ENCODE peak calls at places on chromosomes 3 and 15, in four cellular contexts. One of them, this sample, is unnamed.
A peak's percentile ranks its signal among the peaks of the same experiment; 100 is the strongest.

GRCh38 chr3:193552911-193553310 is 1.8 kb downstream of the ATP13A4 start:
- DNase-seq in CD4-positive, alpha-beta T cell: no peak
- DNase-seq in OCI-LY7: no peak
- DNase-seq in HL-60: no peak
- DNase-seq in this sample: no peak

GRCh38 chr15:64096486-64097431 is 977 bp downstream of the SNX1 start:
- DNase-seq in OCI-LY7: peak; percentile 47
- DNase-seq in CD4-positive, alpha-beta T cell: no peak
- DNase-seq in HL-60: peak; percentile 22
- DNase-seq in this sample: no peak

GRCh38 chr15:68732451-68732850 is 88.2 kb downstream of the ANP32A start:
- DNase-seq in CD4-positive, alpha-beta T cell: no peak
- DNase-seq in HL-60: no peak
- DNase-seq in OCI-LY7: no peak
- DNase-seq in this sample: no peak

GRCh38 chr3:52712291-52713212 is 6.6 kb downstream of the SPCS1 start:
- DNase-seq in OCI-LY7: no peak
- DNase-seq in CD4-positive, alpha-beta T cell: no peak
- DNase-seq in HL-60: no peak
- DNase-seq in this sample: no peak

GRCh38 chr3:173221010-173221409 is 80.0 kb upstream of the SPATA16 start:
- DNase-seq in CD4-positive, alpha-beta T cell: no peak
- DNase-seq in OCI-LY7: peak; percentile 13
- DNase-seq in HL-60: no peak
- DNase-seq in this sample: no peak

GRCh38 chr3:165206454-165207266 is 10.5 kb upstream of the SLITRK3 start:
- DNase-seq in OCI-LY7: peak; percentile 45
- DNase-seq in CD4-positive, alpha-beta T cell: no peak
- DNase-seq in HL-60: peak; percentile 55
- DNase-seq in this sample: peak; percentile 54

GRCh38 chr3:44509985-44510360 is 32.5 kb upstream of the ZNF445 start:
- DNase-seq in OCI-LY7: peak; percentile 59
- DNase-seq in CD4-positive, alpha-beta T cell: no peak
- DNase-seq in HL-60: peak; percentile 38
- DNase-seq in this sample: no peak

GRCh38 chr3:169510378-169510777 is 153.1 kb downstream of the MECOM start:
- DNase-seq in OCI-LY7: no peak
- DNase-seq in CD4-positive, alpha-beta T cell: no peak
- DNase-seq in HL-60: no peak
- DNase-seq in this sample: no peak

GRCh38 chr3:61725851-61726333 is 164.5 kb downstream of the PTPRG start:
- DNase-seq in HL-60: no peak
- DNase-seq in CD4-positive, alpha-beta T cell: no peak
- DNase-seq in OCI-LY7: no peak
- DNase-seq in this sample: no peak

GRCh38 chr3:89043406-89043947 is 63.9 kb upstream of the EPHA3 start:
- DNase-seq in OCI-LY7: no peak
- DNase-seq in CD4-positive, alpha-beta T cell: no peak
- DNase-seq in HL-60: no peak
- DNase-seq in this sample: no peak

GRCh38 chr15:65094294-65094995 is 17.9 kb downstream of the KBTBD13 start:
- DNase-seq in OCI-LY7: no peak
- DNase-seq in CD4-positive, alpha-beta T cell: no peak
- DNase-seq in HL-60: no peak
- DNase-seq in this sample: no peak

GRCh38 chr3:78873641-78874040 is 894.2 kb downstream of the ROBO1 start:
- DNase-seq in HL-60: no peak
- DNase-seq in OCI-LY7: no peak
- DNase-seq in CD4-positive, alpha-beta T cell: no peak
- DNase-seq in this sample: no peak

GRCh38 chr3:185823280-185824044 is 1.4 kb downstream of the IGF2BP2 start:
- DNase-seq in OCI-LY7: no peak
- DNase-seq in HL-60: no peak
- DNase-seq in CD4-positive, alpha-beta T cell: no peak
- DNase-seq in this sample: peak; percentile 75

GRCh38 chr3:172106989-172107388 is 67.6 kb downstream of the FNDC3B start:
- DNase-seq in OCI-LY7: peak; percentile 92
- DNase-seq in CD4-positive, alpha-beta T cell: peak; percentile 42
- DNase-seq in HL-60: peak; percentile 95
- DNase-seq in this sample: no peak

GRCh38 chr3:38648024-38648658 is 1.3 kb downstream of the SCN5A start:
- DNase-seq in OCI-LY7: no peak
- DNase-seq in CD4-positive, alpha-beta T cell: no peak
- DNase-seq in HL-60: no peak
- DNase-seq in this sample: no peak

DNA sequence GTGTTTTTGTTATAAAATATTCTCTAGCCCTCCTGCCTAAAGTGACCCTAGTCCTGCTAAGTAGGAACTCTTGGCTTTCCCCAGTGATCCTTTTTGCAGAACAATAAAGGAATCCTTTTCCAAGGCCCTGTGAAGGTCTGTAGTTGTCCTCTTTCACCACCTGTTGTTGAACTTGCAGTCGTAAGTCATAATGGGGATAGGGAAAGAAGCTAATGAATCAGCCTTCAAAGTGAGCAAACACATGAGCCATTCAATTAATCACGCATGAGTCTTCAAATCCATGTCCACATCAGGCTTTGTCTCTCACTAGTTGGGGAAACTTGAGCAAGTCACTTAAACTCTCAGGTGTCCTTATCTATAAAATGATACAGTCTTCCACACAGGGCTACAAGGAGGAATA is 27.6 kb downstream of the ZNF860 start:
- DNase-seq in HL-60: no peak
- DNase-seq in CD4-positive, alpha-beta T cell: no peak
- DNase-seq in OCI-LY7: no peak
- DNase-seq in this sample: no peak
- TF ChIP-seq CTCF in HL-60: no peak
- TF ChIP-seq CTCF in CD4-positive, alpha-beta T cell: no peak
- TF ChIP-seq CTCF in OCI-LY7: no peak
- TF ChIP-seq CTCF in this sample: no peak

GRCh38 chr15:90930861-90931629 is 1.3 kb downstream of the HDDC3 start:
- DNase-seq in OCI-LY7: peak; percentile 33
- DNase-seq in HL-60: no peak
- DNase-seq in CD4-positive, alpha-beta T cell: no peak
- DNase-seq in this sample: no peak

GRCh38 chr15:90934256-90934948 is 683 bp upstream of the UNC45A start:
- DNase-seq in CD4-positive, alpha-beta T cell: peak; percentile 82
- DNase-seq in HL-60: peak; percentile 89
- DNase-seq in OCI-LY7: peak; percentile 93
- DNase-seq in this sample: peak; percentile 83

GRCh38 chr15:90933310-90933709 is 961 bp upstream of the HDDC3 start:
- DNase-seq in OCI-LY7: no peak
- DNase-seq in CD4-positive, alpha-beta T cell: no peak
- DNase-seq in HL-60: no peak
- DNase-seq in this sample: no peak

GRCh38 chr15:90931737-90932659 is at the start of gene HDDC3:
- DNase-seq in OCI-LY7: peak; percentile 95
- DNase-seq in CD4-positive, alpha-beta T cell: peak; percentile 94
- DNase-seq in HL-60: peak; percentile 97
- DNase-seq in this sample: peak; percentile 82

GRCh38 chr15:90932660-90932991 is 277 bp upstream of the HDDC3 start:
- DNase-seq in HL-60: no peak
- DNase-seq in OCI-LY7: no peak
- DNase-seq in CD4-positive, alpha-beta T cell: no peak
- DNase-seq in this sample: no peak
- TF ChIP-seq CTCF in HL-60: no peak
- TF ChIP-seq CTCF in OCI-LY7: peak; percentile 4
- TF ChIP-seq CTCF in CD4-positive, alpha-beta T cell: peak; percentile 10
- TF ChIP-seq CTCF in this sample: no peak

GRCh38 chr15:31487811-31488436 is 161.3 kb downstream of the KLF13 start:
- DNase-seq in CD4-positive, alpha-beta T cell: no peak
- DNase-seq in HL-60: no peak
- DNase-seq in OCI-LY7: peak; percentile 61
- DNase-seq in this sample: no peak
- TF ChIP-seq CTCF in CD4-positive, alpha-beta T cell: no peak
- TF ChIP-seq CTCF in HL-60: no peak
- TF ChIP-seq CTCF in OCI-LY7: peak; percentile 71
- TF ChIP-seq CTCF in this sample: no peak

DNA sequence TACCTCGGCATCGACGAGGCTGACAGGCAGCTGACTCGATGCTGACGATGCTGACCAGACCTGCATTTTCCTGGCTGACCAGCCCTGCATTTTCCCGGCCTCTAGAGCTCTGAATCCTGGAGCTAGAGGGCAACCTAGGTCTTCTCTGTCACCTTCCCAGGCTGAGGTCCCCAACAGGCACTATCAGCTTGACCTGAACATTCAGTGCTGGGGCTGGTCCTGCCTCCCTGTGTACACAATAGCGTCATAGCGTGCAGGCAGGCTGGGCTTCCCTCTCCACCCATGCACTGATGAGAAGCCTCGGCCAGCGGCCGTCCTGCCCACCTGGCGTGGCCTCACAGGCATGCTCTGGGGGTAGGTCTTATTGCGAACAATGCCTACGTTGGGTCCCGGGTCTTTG is 62.3 kb upstream of the SNRPA1 start:
- DNase-seq in OCI-LY7: no peak
- DNase-seq in HL-60: no peak
- DNase-seq in CD4-positive, alpha-beta T cell: no peak
- DNase-seq in this sample: no peak
- TF ChIP-seq CTCF in OCI-LY7: no peak
- TF ChIP-seq CTCF in HL-60: no peak
- TF ChIP-seq CTCF in CD4-positive, alpha-beta T cell: no peak
- TF ChIP-seq CTCF in this sample: no peak

GRCh38 chr3:13492976-13493866 is 13.1 kb downstream of the HDAC11 start:
- DNase-seq in HL-60: no peak
- DNase-seq in CD4-positive, alpha-beta T cell: no peak
- DNase-seq in OCI-LY7: no peak
- DNase-seq in this sample: no peak

GRCh38 chr3:13495351-13495813 is 15.3 kb downstream of the HDAC11 start:
- DNase-seq in HL-60: no peak
- DNase-seq in CD4-positive, alpha-beta T cell: no peak
- DNase-seq in OCI-LY7: no peak
- DNase-seq in this sample: no peak

GRCh38 chr3:13495921-13496723 is 16.0 kb downstream of the HDAC11 start:
- DNase-seq in CD4-positive, alpha-beta T cell: peak; percentile 71
- DNase-seq in OCI-LY7: peak; percentile 76
- DNase-seq in HL-60: peak; percentile 64
- DNase-seq in this sample: peak; percentile 87

GRCh38 chr3:13493867-13494441 is 13.8 kb downstream of the HDAC11 start:
- DNase-seq in CD4-positive, alpha-beta T cell: no peak
- DNase-seq in OCI-LY7: no peak
- DNase-seq in HL-60: no peak
- DNase-seq in this sample: no peak

DNA sequence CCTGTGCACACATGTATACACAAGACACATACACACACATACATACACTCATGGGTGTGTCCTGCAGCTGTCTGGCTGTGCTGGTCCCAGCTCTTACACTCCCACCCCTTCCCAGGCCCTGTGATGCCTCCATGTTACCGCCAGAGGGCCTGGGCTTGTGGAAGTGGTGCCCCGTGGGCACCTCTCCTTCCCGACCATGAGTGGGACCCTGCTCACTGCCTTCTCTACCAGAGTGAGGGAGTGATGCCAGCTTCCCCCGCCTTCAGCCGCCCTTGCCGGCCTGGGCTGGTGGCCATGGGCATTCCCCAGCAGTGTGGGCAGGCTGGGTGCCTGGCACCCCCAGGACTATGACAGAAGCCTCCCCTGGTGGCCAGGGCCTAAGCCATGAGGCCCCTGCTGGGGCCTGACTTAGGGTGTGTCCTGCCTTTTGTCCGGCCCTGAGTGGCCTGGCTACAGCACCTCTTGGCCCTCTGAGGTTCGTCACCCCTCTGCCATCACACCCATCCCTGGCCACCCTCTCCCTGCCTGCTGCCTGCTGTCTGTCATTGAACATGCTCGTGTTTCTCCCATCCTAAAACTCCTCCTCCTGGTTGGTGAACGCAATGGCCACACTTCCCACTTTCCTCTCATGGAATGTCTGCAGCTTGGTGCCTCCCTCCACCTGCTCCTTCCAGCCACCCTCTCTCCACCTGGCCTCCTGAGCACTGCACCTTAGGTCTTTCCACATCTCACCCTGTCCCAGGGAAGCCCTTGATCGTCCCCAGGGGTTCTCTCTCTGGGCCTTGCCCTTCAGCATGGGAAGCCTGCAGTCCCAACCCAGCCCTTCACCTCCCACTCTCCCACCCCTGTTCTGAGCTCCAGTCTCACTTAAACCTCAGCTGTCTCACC is 14.6 kb downstream of the HDAC11 start:
- DNase-seq in CD4-positive, alpha-beta T cell: no peak
- DNase-seq in OCI-LY7: peak; percentile 57
- DNase-seq in HL-60: peak; percentile 18
- DNase-seq in this sample: no peak
- TF ChIP-seq CTCF in CD4-positive, alpha-beta T cell: no peak
- TF ChIP-seq CTCF in OCI-LY7: peak; percentile 79
- TF ChIP-seq CTCF in HL-60: peak; percentile 74
- TF ChIP-seq CTCF in this sample: peak; percentile 54

GRCh38 chr3:98341758-98342157 is 11.9 kb upstream of the OR5K4 start:
- DNase-seq in OCI-LY7: no peak
- DNase-seq in CD4-positive, alpha-beta T cell: no peak
- DNase-seq in HL-60: no peak
- DNase-seq in this sample: no peak

GRCh38 chr3:98339031-98339430 is 14.6 kb upstream of the OR5K4 start:
- DNase-seq in HL-60: no peak
- DNase-seq in OCI-LY7: no peak
- DNase-seq in CD4-positive, alpha-beta T cell: no peak
- DNase-seq in this sample: no peak

DNA sequence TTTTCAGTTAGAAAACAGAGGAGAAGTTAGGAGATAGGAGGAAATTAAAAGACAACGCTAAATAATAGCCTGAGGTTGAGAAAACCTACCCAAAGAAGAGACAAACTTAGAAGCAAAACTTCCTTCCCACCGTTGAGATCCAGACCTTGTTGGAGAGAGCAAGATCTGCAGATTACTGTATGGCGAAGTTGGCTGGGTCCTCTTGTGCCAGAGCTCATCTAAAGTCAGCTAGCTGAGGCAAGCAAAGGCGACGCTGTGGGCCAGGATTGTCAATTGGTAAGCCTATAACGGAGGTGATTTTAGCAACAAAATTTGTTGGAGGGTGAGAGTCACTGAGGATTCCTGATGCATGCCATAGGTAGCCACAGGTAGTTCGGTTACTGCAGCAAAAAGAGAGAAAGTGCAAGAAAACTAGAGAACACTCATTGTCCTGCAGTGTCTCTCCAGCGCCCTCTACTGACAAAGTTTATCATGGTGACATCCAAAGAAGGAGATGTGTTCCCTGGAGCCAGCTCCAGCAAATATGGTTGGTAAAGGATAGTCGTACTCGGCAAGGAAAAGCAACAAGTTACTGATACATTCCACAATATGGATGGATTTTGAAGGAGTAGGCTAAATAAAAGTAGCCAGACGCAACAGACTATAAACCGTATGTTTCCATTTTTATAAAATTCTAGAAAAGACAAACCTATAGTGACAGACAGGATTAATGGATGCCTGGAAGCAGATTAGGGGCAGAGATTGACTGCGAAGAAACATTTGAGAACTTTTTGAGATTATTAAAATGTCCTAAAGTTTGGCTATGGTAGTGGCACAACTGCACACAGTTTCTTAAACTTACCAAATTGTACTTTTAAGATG is 9.8 kb upstream of the OR5K4 start:
- DNase-seq in OCI-LY7: peak; percentile 60
- DNase-seq in HL-60: peak; percentile 49
- DNase-seq in CD4-positive, alpha-beta T cell: no peak
- DNase-seq in this sample: no peak
- TF ChIP-seq CTCF in OCI-LY7: peak; percentile 90
- TF ChIP-seq CTCF in HL-60: peak; percentile 50
- TF ChIP-seq CTCF in CD4-positive, alpha-beta T cell: peak; percentile 52
- TF ChIP-seq CTCF in this sample: peak; percentile 52